ENCODE peak calls at places on chromosomes 11 and 22, in four cellular contexts. S is GM12878, E is HepG2, C is K562. Z is an unnamed sample.

GRCh38 chr11:117696489-117696888 is 100.5 kb downstream of the DSCAML1 start:
- DNase-seq in S (no peak), E (no peak), C (no peak), Z (no peak)

GRCh38 chr22:19962909-19963806 is 21.5 kb upstream of the TXNRD2 start:
- DNase-seq in S (no peak), E (peak; percentile 93), C (no peak), Z (no peak)

GRCh38 chr11:124801636-124802312 is 1.6 kb upstream of the MSANTD2 start:
- DNase-seq in S (no peak), E (no peak), C (no peak), Z (no peak)

GRCh38 chr11:3732671-3733070 is 61.5 kb upstream of the CHRNA10 start:
- DNase-seq in S (no peak), E (peak; percentile 20), C (no peak), Z (no peak)

GRCh38 chr11:5380740-5381342 is 2.8 kb upstream of the OR51M1 start:
- DNase-seq in S (no peak), E (peak; percentile 52), C (peak; percentile 58), Z (peak; percentile 36)

GRCh38 chr11:68038718-68039525 is at the start of gene TCIRG1:
- DNase-seq in S (peak; percentile 15), E (peak; percentile 79), C (peak; percentile 90), Z (peak; percentile 93)

GRCh38 chr11:46850829-46851380 is 4.8 kb upstream of the CKAP5 start:
- DNase-seq in S (no peak), E (no peak), C (no peak), Z (no peak)

GRCh38 chr22:41857160-41857859 is 24.4 kb downstream of the SREBF2 start:
- DNase-seq in S (peak; percentile 46), E (peak; percentile 38), C (peak; percentile 66), Z (peak; percentile 68)

GRCh38 chr22:28882545-28882877 is 861 bp upstream of the ZNRF3 start:
- DNase-seq in S (no peak), E (no peak), C (peak; percentile 11), Z (no peak)

GRCh38 chr11:74019104-74019738 is 10.3 kb upstream of the UCP3 start:
- DNase-seq in S (no peak), E (peak; percentile 17), C (no peak), Z (no peak)

GRCh38 chr11:120336641-120337132 is 474 bp downstream of the ARHGEF12 start:
- DNase-seq in S (no peak), E (no peak), C (peak; percentile 66), Z (peak; percentile 39)

GRCh38 chr11:67507242-67507890 is 596 bp downstream of the CDK2AP2 start:
- DNase-seq in S (no peak), E (no peak), C (peak; percentile 51), Z (peak; percentile 92)

GRCh38 chr11:116958246-116958645 is 120.8 kb upstream of the APOA1 start:
- DNase-seq in S (no peak), E (no peak), C (no peak), Z (no peak)

GRCh38 chr11:87265132-87265531 is 227.4 kb downstream of the TMEM135 start:
- DNase-seq in S (no peak), E (no peak), C (no peak), Z (no peak)

GRCh38 chr22:23062616-23063538 is 7.4 kb upstream of the GNAZ start:
- DNase-seq in S (no peak), E (no peak), C (no peak), Z (no peak)

GRCh38 chr11:128726464-128727139 is 32.7 kb downstream of the FLI1 start:
- DNase-seq in S (no peak), E (no peak), C (no peak), Z (no peak)

GRCh38 chr11:128725630-128726461 is 32.0 kb downstream of the FLI1 start:
- DNase-seq in S (peak; percentile 89), E (no peak), C (no peak), Z (no peak)

GRCh38 chr11:128727811-128728431 is 34.0 kb downstream of the FLI1 start:
- DNase-seq in S (no peak), E (no peak), C (no peak), Z (no peak)

GRCh38 chr11:128727320-128727719 is 33.4 kb downstream of the FLI1 start:
- DNase-seq in S (no peak), E (no peak), C (no peak), Z (no peak)

DNA sequence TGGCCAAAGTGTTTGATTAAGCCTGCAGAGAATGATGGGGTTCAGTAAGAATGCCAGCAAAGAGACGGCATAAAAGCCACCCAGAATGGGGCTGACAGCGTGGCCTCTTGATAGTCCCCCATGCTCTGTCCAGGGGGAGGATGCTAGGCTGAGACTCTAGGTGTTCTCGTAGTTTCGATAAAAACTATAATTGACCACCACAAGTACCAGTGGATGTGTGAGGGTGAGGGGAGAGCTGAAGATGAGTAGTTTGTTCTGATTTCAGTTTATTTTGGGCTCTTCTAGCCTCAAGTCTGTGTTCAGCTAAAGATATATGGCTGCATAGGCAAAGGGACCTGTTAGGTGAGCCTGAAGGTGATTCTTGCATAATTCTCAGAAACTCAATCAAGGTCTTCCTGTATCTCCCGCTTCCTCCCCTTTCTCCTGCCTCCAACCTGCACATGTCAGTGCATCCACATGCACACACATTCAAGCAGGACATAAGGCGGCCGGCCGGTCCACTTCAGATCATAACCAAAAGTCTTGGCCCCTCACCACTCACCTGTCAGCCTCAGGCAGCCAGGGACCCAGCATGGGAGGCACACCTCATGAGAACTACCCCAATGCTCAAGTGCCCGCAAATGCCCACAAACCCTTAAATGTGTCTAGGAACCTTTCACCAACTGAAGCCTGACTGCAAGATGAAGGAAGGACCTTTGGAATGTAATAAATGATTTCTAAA is 31.2 kb downstream of the FLI1 start:
- DNase-seq in S (no peak), E (no peak), C (no peak), Z (no peak)
- TF ChIP-seq JUNB in S (no peak), E (no peak), C (no peak), Z (no peak)

GRCh38 chr22:45231293-45231692 is 9.4 kb downstream of the KIAA0930 start:
- DNase-seq in S (no peak), E (no peak), C (no peak), Z (no peak)
- TF ChIP-seq JUNB in S (no peak), E (no peak), C (no peak), Z (no peak)

DNA sequence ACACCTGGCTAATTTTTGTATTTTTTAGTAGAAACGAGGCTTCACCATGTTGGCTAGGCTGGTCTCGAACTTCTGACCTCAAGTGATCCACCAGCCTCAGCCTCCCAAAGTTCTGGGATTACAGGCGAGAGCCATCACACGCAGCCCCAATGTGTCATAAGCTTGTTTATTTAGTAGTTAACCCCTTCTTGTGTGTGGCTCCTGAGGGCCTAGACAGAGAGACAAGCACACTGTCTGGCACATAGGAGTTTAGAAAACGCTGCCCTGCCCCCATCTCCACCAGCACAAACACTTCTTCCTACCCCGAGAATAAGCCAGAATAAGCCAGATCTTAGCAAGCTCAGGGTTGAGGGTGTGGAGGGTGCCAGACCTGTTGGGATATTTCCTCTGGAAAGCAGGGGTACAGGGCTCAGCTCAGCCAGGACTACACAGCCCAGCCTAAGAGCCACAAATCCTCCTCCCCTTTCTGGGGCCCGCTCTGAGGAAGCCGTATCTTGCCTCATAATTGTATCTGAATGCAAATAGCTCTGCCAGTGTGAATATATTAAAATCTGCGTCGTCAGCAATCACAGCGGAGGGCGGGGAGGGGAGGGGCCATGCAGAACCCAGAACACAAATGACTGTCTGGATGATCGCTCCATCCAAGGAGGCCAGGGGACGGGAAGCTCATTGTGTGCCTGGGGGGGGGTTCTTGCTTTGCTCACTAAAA is 247.3 kb downstream of the MN1 start:
- DNase-seq in S (no peak), E (no peak), C (no peak), Z (no peak)
- TF ChIP-seq JUNB in S (no peak), E (no peak), C (no peak), Z (no peak)

GRCh38 chr11:9577032-9577431 is 3.6 kb downstream of the WEE1 start:
- DNase-seq in S (no peak), E (no peak), C (no peak), Z (no peak)
- TF ChIP-seq JUNB in S (no peak), E (no peak), C (no peak), Z (no peak)

GRCh38 chr11:8067567-8067928 is 13.5 kb upstream of the TUB start:
- DNase-seq in S (no peak), E (no peak), C (no peak), Z (no peak)
- TF ChIP-seq JUNB in S (no peak), E (no peak), C (no peak), Z (no peak)

GRCh38 chr11:94973099-94973968 is at the start of the genes CWC15 and KDM4D:
- DNase-seq in S (peak; percentile 62), E (peak; percentile 87), C (peak; percentile 94), Z (peak; percentile 87)

GRCh38 chr11:94964934-94965333 is 8.4 kb downstream of the CWC15 start:
- DNase-seq in S (no peak), E (no peak), C (peak; percentile 17), Z (no peak)

GRCh38 chr11:94974178-94974577 is 669 bp downstream of the KDM4D start:
- DNase-seq in S (no peak), E (no peak), C (no peak), Z (no peak)

DNA sequence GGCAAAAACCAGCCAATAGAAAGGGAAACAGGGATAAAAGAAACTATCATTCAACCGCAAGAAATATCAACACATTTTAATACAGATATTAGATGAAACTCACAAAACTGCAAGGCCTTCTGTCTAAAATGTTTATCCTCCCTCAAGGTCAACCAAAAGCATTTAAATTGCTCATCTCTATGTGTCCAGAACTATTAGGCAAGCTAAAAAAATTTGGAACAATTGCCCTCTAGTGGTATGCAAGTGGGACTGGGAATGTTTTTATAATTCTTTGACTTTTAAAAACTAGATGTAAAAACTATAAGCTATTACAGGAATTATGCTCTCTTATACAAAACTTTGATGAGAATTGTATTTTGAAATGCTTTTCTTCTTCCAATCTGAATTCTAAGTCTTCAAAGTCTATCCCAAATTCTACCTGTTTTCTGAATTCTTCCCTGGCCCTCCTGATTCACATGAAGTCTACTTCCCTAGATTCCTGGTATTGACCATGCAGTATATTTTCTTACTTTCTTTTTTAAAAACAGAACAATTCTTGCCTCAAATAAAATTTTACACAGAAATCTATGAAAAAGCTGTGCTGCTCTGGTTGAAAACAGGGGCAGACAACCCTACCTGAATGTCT is 4.9 kb downstream of the CWC15 start:
- DNase-seq in S (no peak), E (peak; percentile 27), C (no peak), Z (no peak)
- TF ChIP-seq JUNB in S (no peak), E (no peak), C (no peak), Z (no peak)